ENCODE peak calls at places on chromosomes 3 and 15, in five cellular contexts. X, R, O, F and P are unnamed samples.

GRCh38 chr3:49868951-49869454 is 703 bp downstream of the CAMKV start:
- DNase-seq in X (no peak), R (no peak), O (peak; percentile 53), F (no peak), P (no peak)

GRCh38 chr3:195549001-195549400 is 5.9 kb upstream of the PPP1R2 start:
- DNase-seq in X (no peak), R (no peak), O (no peak), F (no peak), P (no peak)

GRCh38 chr3:184300377-184300717 is 1.3 kb downstream of the PSMD2 start:
- DNase-seq in X (no peak), R (no peak), O (no peak), F (no peak), P (peak; percentile 24)

GRCh38 chr15:96338772-96339661 is 8.5 kb downstream of the NR2F2 start:
- DNase-seq in X (no peak), R (no peak), O (no peak), F (no peak), P (peak; percentile 48)

GRCh38 chr3:143239026-143239425 is 119.5 kb downstream of the CHST2 start:
- DNase-seq in X (no peak), R (no peak), O (no peak), F (no peak), P (peak; percentile 40)

GRCh38 chr3:157938154-157938774 is 168.0 kb downstream of the SHOX2 start:
- DNase-seq in X (no peak), R (no peak), O (no peak), F (no peak), P (peak; percentile 74)

GRCh38 chr3:192899540-192899982 is 18.1 kb downstream of the MB21D2 start:
- DNase-seq in X (no peak), R (no peak), O (no peak), F (no peak), P (no peak)

GRCh38 chr15:90560229-90560771 is 30.6 kb downstream of the CRTC3 start:
- DNase-seq in X (no peak), R (no peak), O (no peak), F (peak; percentile 57), P (peak; percentile 96)

GRCh38 chr3:21502631-21503030 is 248.4 kb downstream of the ZNF385D start:
- DNase-seq in X (no peak), R (no peak), O (no peak), F (no peak), P (peak; percentile 5)

GRCh38 chr3:12758025-12758830 is 831 bp downstream of the TMEM40 start:
- DNase-seq in X (no peak), R (no peak), O (no peak), F (peak; percentile 34), P (peak; percentile 83)

GRCh38 chr3:171407746-171408145 is 52.5 kb downstream of the TNIK start:
- DNase-seq in X (no peak), R (no peak), O (no peak), F (no peak), P (no peak)

GRCh38 chr15:78625621-78626280 is 5.0 kb upstream of the CHRNA3 start:
- DNase-seq in X (no peak), R (no peak), O (no peak), F (no peak), P (no peak)

GRCh38 chr3:123698813-123699212 is 114.0 kb upstream of the HACD2 start:
- DNase-seq in X (no peak), R (no peak), O (no peak), F (no peak), P (no peak)

GRCh38 chr15:72229076-72229946 is 1.7 kb downstream of the PKM start:
- DNase-seq in X (no peak), R (no peak), O (peak; percentile 25), F (peak; percentile 25), P (peak; percentile 69)

GRCh38 chr15:57150066-57150865 is 226.0 kb upstream of the CGNL1 start:
- DNase-seq in X (no peak), R (no peak), O (no peak), F (no peak), P (peak; percentile 75)

GRCh38 chr3:22907796-22908195 is 295.3 kb upstream of the UBE2E2 start:
- DNase-seq in X (no peak), R (no peak), O (no peak), F (no peak), P (no peak)

GRCh38 chr15:44554934-44555723 is 18.2 kb downstream of the EIF3J start:
- DNase-seq in X (no peak), R (no peak), O (no peak), F (no peak), P (no peak)

GRCh38 chr3:193010191-193010590 is 92.5 kb upstream of the MB21D2 start:
- DNase-seq in X (no peak), R (no peak), O (no peak), F (peak; percentile 56), P (no peak)

GRCh38 chr3:129616713-129617112 is 10.2 kb upstream of the PLXND1 start:
- DNase-seq in X (no peak), R (no peak), O (no peak), F (peak; percentile 47), P (peak; percentile 33)

GRCh38 chr3:116473602-116474001 is 28.3 kb upstream of the LSAMP start:
- DNase-seq in X (no peak), R (no peak), O (no peak), F (no peak), P (no peak)

GRCh38 chr3:182837855-182838454 is 44.7 kb downstream of the ATP11B start:
- DNase-seq in X (no peak), R (no peak), O (no peak), F (no peak), P (peak; percentile 67)

GRCh38 chr3:16618721-16619120 is 13.5 kb upstream of the DAZL start:
- DNase-seq in X (no peak), R (no peak), O (no peak), F (no peak), P (peak; percentile 45)

GRCh38 chr15:77622212-77622941 is 10.3 kb downstream of the LINGO1 start:
- DNase-seq in X (no peak), R (no peak), O (no peak), F (no peak), P (no peak)

GRCh38 chr3:96083610-96084009 is 730.8 kb upstream of the EPHA6 start:
- DNase-seq in X (no peak), R (no peak), O (no peak), F (no peak), P (no peak)

GRCh38 chr15:32819406-32819930 is 101.7 kb downstream of the GREM1 start:
- DNase-seq in X (no peak), R (no peak), O (no peak), F (no peak), P (no peak)

GRCh38 chr15:74369084-74369745 is 1.8 kb upstream of the CYP11A1 start:
- DNase-seq in X (no peak), R (no peak), O (no peak), F (no peak), P (no peak)